ENCODE peak calls at places on chromosomes 5 and 9, in ten cellular contexts. J, G, F, V, P, A, C, B, M and R are unnamed samples.

GRCh38 chr9:72812622-72813111 is 140.2 kb downstream of the ALDH1A1 start:
- DNase-seq in J (no peak), G (no peak), F (no peak), V (no peak), P (no peak), A (no peak), C (no peak), B (no peak), M (no peak), R (no peak)

GRCh38 chr5:176778921-176779465 is 31.4 kb upstream of the UNC5A start:
- DNase-seq in J (no peak), G (no peak), F (peak; percentile 14), V (no peak), P (no peak), A (peak; percentile 33), C (no peak), B (peak; percentile 36), M (no peak), R (no peak)

GRCh38 chr9:127223810-127224177 is 40.8 kb upstream of the GARNL3 start:
- DNase-seq in J (no peak), G (no peak), F (no peak), V (peak; percentile 18), P (no peak), A (no peak), C (no peak), B (no peak), M (no peak), R (no peak)

GRCh38 chr9:13993482-13994267 is 320.3 kb downstream of the NFIB start:
- DNase-seq in J (no peak), G (no peak), F (no peak), V (no peak), P (no peak), A (no peak), C (no peak), B (no peak), M (no peak), R (no peak)

GRCh38 chr5:138819065-138819464 is 56.1 kb downstream of the LRRTM2 start:
- DNase-seq in J (no peak), G (no peak), F (no peak), V (no peak), P (no peak), A (no peak), C (no peak), B (no peak), M (no peak), R (no peak)

GRCh38 chr9:131274674-131275331 is 1.5 kb downstream of the FAM78A start:
- DNase-seq in J (peak; percentile 76), G (no peak), F (no peak), V (no peak), P (no peak), A (no peak), C (no peak), B (no peak), M (no peak), R (no peak)

GRCh38 chr9:5440426-5440825 is 2.7 kb upstream of the PLGRKT start:
- DNase-seq in J (no peak), G (no peak), F (no peak), V (no peak), P (no peak), A (no peak), C (no peak), B (no peak), M (no peak), R (no peak)

GRCh38 chr9:129886226-129887174 is 51.2 kb downstream of the USP20 start:
- DNase-seq in J (no peak), G (no peak), F (peak; percentile 35), V (no peak), P (no peak), A (no peak), C (no peak), B (no peak), M (peak; percentile 24), R (no peak)

GRCh38 chr9:129175825-129176633 is 2.0 kb downstream of the IER5L start:
- DNase-seq in J (peak; percentile 86), G (peak; percentile 89), F (peak; percentile 90), V (peak; percentile 93), P (peak; percentile 91), A (peak; percentile 65), C (peak; percentile 82), B (peak; percentile 86), M (peak; percentile 63), R (peak; percentile 74)

GRCh38 chr5:75611324-75612210 is at the start of gene ANKDD1B:
- DNase-seq in J (peak; percentile 23), G (no peak), F (peak; percentile 66), V (peak; percentile 55), P (peak; percentile 54), A (no peak), C (peak; percentile 61), B (no peak), M (no peak), R (peak; percentile 60)
- H3K27ac ChIP-seq in J (no peak within 1 kb of the TSS), G (no peak within 1 kb of the TSS), F (no peak within 1 kb of the TSS), V (peak within 1 kb of the TSS; percentile 93), P (peak within 1 kb of the TSS; percentile 45), A (no peak within 1 kb of the TSS), C (no peak within 1 kb of the TSS), B (no peak within 1 kb of the TSS), M (no peak within 1 kb of the TSS), R (peak within 1 kb of the TSS; percentile 46)

GRCh38 chr9:97918641-97919040 is 3.7 kb downstream of the TRMO start:
- DNase-seq in J (no peak), G (no peak), F (no peak), V (no peak), P (no peak), A (no peak), C (no peak), B (no peak), M (no peak), R (no peak)

GRCh38 chr9:97924386-97924785 is 2.1 kb upstream of the TRMO start:
- DNase-seq in J (no peak), G (no peak), F (no peak), V (no peak), P (no peak), A (no peak), C (no peak), B (no peak), M (no peak), R (no peak)

GRCh38 chr9:97921959-97922905 is at the start of gene TRMO:
- DNase-seq in J (peak; percentile 97), G (peak; percentile 98), F (peak; percentile 97), V (peak; percentile 99), P (peak; percentile 98), A (peak; percentile 96), C (peak; percentile 99), B (peak; percentile 99), M (peak; percentile 98), R (peak; percentile 98)

GRCh38 chr9:97923529-97924108 is 1.3 kb upstream of the TRMO start:
- DNase-seq in J (peak; percentile 73), G (peak; percentile 74), F (peak; percentile 52), V (peak; percentile 86), P (peak; percentile 89), A (peak; percentile 61), C (peak; percentile 80), B (peak; percentile 86), M (peak; percentile 34), R (peak; percentile 84)

DNA sequence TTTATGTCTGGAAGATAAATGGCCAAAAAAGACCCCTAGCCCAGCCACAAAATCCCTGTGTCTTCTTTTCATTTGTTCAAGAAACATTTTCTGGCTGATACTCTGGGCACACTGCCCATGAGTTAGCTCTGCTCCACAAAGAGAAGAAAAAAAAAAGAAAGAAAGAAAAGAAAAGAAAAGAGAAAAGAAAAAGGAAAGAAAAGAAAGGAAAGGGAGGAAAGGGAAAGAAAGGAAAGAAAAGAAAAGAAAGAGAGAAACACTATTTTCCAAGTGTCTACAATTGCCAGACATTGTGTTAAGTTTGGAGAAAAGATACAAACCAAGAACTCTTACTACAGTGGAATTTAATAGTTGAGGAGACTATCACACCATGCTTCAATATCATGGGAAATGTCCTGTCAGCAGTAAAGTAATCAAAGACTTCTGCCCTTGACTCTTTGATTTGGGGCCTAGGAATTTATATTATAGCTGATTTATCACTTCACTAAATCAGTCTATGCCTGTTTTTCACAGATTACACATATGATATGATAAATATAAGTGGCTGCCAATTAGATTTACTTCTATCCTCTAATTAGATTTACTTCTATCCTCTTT is 3.0 kb downstream of the TRMO start:
- DNase-seq in J (no peak), G (no peak), F (no peak), V (no peak), P (no peak), A (no peak), C (no peak), B (no peak), M (no peak), R (no peak)
- H3K27ac ChIP-seq in J (no peak overlapping the region), G (no peak overlapping the region), F (no peak overlapping the region), V (no peak overlapping the region), P (no peak overlapping the region), A (no peak overlapping the region), C (no peak overlapping the region), B (no peak overlapping the region), M (no peak overlapping the region), R (no peak overlapping the region)

DNA sequence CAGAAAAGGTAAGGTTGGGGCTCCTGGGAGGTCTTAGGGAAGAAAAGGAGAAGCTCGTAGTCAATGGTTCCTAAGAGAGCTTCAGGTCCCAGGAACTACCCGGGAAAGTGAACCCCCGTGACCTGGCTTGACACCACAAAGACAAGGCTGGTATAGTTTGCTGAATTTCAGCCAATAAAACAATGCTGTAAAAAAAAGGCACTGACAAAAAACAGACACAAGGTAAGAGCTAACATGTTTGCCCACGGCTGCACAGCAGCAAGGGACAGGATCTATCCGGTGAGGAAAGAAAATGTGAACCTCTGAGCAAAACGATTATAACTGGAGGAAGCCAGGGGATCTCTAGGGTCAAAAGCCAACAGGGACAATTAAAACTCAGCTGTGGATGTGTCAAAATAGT is 17.1 kb downstream of the SLIT3 start:
- DNase-seq in J (no peak), G (no peak), F (no peak), V (no peak), P (no peak), A (no peak), C (no peak), B (no peak), M (no peak), R (no peak)
- H3K27ac ChIP-seq in J (no peak overlapping the region), G (no peak overlapping the region), F (no peak overlapping the region), V (no peak overlapping the region), P (no peak overlapping the region), A (no peak overlapping the region), C (no peak overlapping the region), B (no peak overlapping the region), M (no peak overlapping the region), R (no peak overlapping the region)

GRCh38 chr9:71814805-71815204 is 46.5 kb upstream of the CEMIP2 start:
- DNase-seq in J (no peak), G (no peak), F (no peak), V (no peak), P (no peak), A (no peak), C (no peak), B (no peak), M (no peak), R (no peak)

GRCh38 chr9:71814226-71814625 is 45.9 kb upstream of the CEMIP2 start:
- DNase-seq in J (peak; percentile 21), G (no peak), F (no peak), V (no peak), P (no peak), A (no peak), C (no peak), B (no peak), M (no peak), R (no peak)

GRCh38 chr9:71806916-71807315 is 38.6 kb upstream of the CEMIP2 start:
- DNase-seq in J (peak; percentile 61), G (peak; percentile 73), F (peak; percentile 75), V (peak; percentile 79), P (peak; percentile 65), A (peak; percentile 50), C (peak; percentile 68), B (no peak), M (peak; percentile 2), R (peak; percentile 62)

GRCh38 chr9:71816782-71817549 is 48.7 kb upstream of the CEMIP2 start:
- DNase-seq in J (no peak), G (no peak), F (no peak), V (no peak), P (no peak), A (no peak), C (no peak), B (no peak), M (no peak), R (no peak)

GRCh38 chr9:71812385-71812784 is 44.1 kb upstream of the CEMIP2 start:
- DNase-seq in J (peak; percentile 32), G (no peak), F (no peak), V (no peak), P (no peak), A (no peak), C (no peak), B (peak; percentile 59), M (peak; percentile 22), R (no peak)
- H3K27ac ChIP-seq in J (no peak overlapping the region), G (no peak overlapping the region), F (no peak overlapping the region), V (no peak overlapping the region), P (no peak overlapping the region), A (no peak overlapping the region), C (no peak overlapping the region), B (peak overlapping the region; percentile 13), M (peak overlapping the region; percentile 56), R (no peak overlapping the region)